ENCODE peak calls at places on chromosomes 4 and X, in four cellular contexts. Y is H9, Z is mesendoderm, G is IMR-90. L is an unnamed sample.

GRCh38 chr4:7692451-7693236 is 247.0 kb downstream of the AFAP1 start:
- DNase-seq in G (no peak), Z (no peak), Y (no peak), L (no peak)

GRCh38 chrX:56564182-56564885 is 907 bp downstream of the UBQLN2 start:
- DNase-seq in Y (no peak), Z (peak; percentile 35), G (peak; percentile 49), L (peak; percentile 37)

GRCh38 chr4:41746440-41747229 is 1.9 kb downstream of the PHOX2B start:
- DNase-seq in Y (peak; percentile 44), Z (peak; percentile 34), G (no peak), L (peak; percentile 63)

GRCh38 chrX:111881715-111882114 is 5.7 kb downstream of the TRPC5OS start:
- DNase-seq in Z (no peak), G (no peak), Y (no peak), L (no peak)

GRCh38 chr4:172706000-172706399 is 462.6 kb upstream of the GALNT7 start:
- DNase-seq in G (no peak), Z (no peak), Y (no peak), L (no peak)

GRCh38 chrX:149045645-149046210 is 459.4 kb downstream of the IDS start:
- DNase-seq in Z (no peak), G (no peak), Y (no peak), L (no peak)

GRCh38 chr4:1414831-1415680 is 8.8 kb upstream of the NKX1-1 start:
- DNase-seq in Y (peak; percentile 38), G (no peak), Z (no peak), L (peak; percentile 60)

GRCh38 chrX:36986231-36986630 is 21.9 kb upstream of the FAM47C start:
- DNase-seq in G (no peak), Z (no peak), Y (peak; percentile 41), L (no peak)

GRCh38 chr4:146095091-146095690 is 80.3 kb upstream of the LSM6 start:
- DNase-seq in Y (no peak), Z (peak; percentile 63), G (peak; percentile 65), L (peak; percentile 5)

GRCh38 chr4:48037117-48037462 is 20.5 kb downstream of the NIPAL1 start:
- DNase-seq in Z (no peak), Y (no peak), G (no peak), L (no peak)
- H3K56ac ChIP-seq in Z (no peak overlapping the region), Y (no peak overlapping the region), G (no peak overlapping the region), L (no peak overlapping the region)

DNA sequence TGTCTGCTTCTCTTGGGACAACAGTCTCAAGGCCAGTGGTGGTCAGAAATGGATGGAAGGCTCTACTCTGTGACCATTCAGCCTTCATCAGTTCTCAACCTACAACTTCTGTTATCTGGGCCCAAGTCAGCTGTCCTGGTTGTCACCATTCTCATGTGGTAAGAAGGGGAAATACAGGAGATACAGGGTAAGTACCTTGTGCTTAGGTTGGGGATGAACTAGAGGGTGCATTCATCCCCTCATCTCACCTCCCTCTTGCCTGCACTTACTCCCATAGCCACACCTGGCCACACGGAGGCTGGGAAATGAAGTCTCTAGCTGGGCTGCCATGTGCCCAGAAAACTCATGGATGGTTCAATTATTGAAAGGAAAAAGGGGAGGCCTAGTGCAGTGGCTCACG is 44.9 kb downstream of the FAM184B start:
- DNase-seq in Z (no peak), Y (no peak), G (no peak), L (no peak)
- H3K56ac ChIP-seq in Z (no peak overlapping the region), Y (no peak overlapping the region), G (no peak overlapping the region), L (no peak overlapping the region)

DNA sequence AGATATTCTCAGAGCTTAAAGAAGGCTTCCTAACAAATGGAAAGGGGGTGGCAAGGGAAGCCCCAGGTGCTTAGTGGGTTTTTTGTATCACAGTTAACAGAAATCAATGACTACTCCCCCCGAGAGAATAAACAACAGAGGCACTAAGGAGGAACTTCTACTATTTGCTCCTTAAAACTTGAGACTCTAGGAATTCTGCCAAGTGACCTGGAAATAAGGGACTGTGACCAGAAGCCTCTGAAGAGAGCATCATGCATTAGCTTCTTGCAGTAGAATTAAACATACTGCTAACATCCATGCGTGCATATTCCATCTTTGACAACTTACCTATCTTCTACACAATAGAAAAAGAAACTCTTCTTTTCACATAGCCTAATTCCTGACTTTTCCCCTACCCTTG is 86.8 kb downstream of the CAMK2D start:
- DNase-seq in G (no peak), Z (no peak), Y (no peak), L (no peak)
- H3K56ac ChIP-seq in G (no peak overlapping the region), Z (no peak overlapping the region), Y (no peak overlapping the region), L (no peak overlapping the region)

GRCh38 chr4:56229947-56230346 is 157.3 kb downstream of the AASDH start:
- DNase-seq in Z (no peak), Y (no peak), G (no peak), L (no peak)
- H3K56ac ChIP-seq in Z (no peak overlapping the region), Y (no peak overlapping the region), G (no peak overlapping the region), L (no peak overlapping the region)

GRCh38 chr4:75036046-75036445 is 103.1 kb downstream of the PARM1 start:
- DNase-seq in Y (no peak), Z (no peak), G (no peak), L (no peak)

GRCh38 chr4:75030028-75030427 is 97.1 kb downstream of the PARM1 start:
- DNase-seq in Z (no peak), G (no peak), Y (no peak), L (no peak)

GRCh38 chr4:75028196-75028854 is 95.4 kb downstream of the PARM1 start:
- DNase-seq in G (no peak), Z (no peak), Y (no peak), L (no peak)

GRCh38 chr4:75030649-75031235 is 97.8 kb downstream of the PARM1 start:
- DNase-seq in Y (no peak), Z (no peak), G (no peak), L (no peak)

GRCh38 chr4:75031746-75032145 is 98.8 kb downstream of the PARM1 start:
- DNase-seq in Y (no peak), Z (no peak), G (no peak), L (no peak)
- H3K56ac ChIP-seq in Y (no peak overlapping the region), Z (no peak overlapping the region), G (no peak overlapping the region), L (no peak overlapping the region)

GRCh38 chr4:70747874-70748273 is 26.1 kb downstream of the RUFY3 start:
- DNase-seq in G (peak; percentile 81), Y (no peak), Z (no peak), L (no peak)
- H3K56ac ChIP-seq in G (no peak overlapping the region), Y (no peak overlapping the region), Z (no peak overlapping the region), L (no peak overlapping the region)

DNA sequence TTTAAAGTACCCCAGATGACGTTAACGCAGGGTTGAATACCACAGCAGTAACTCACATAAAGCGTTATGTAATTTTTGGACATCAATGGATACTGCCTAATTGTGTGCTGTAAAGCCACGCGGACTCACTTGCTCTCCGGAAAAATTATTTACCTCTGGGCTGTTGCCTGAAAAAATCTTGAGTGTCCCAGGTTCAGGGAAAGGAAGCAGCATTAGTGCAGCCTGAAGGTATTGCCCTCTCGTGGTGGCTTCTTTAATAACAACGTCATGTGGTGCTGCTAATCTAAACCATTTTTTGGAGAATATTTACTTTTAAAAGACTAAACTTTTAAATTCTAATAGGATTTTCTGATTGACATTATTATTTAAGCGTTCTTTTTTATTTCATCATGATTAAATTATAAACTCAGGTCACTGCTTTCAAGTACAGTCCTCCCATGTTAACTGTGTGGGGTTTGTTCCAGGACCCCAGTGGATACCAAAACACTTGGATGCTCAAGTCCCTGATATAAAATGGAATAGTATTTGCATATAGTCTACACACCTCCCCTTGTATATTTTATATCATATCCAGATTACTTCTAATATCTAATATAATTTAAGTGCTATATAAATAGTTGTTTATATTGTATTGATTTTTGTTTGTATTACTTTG is 384.8 kb downstream of the FAM133A start:
- DNase-seq in Z (peak; percentile 51), Y (peak; percentile 46), G (no peak), L (no peak)
- H3K56ac ChIP-seq in Z (no peak overlapping the region), Y (no peak overlapping the region), G (no peak overlapping the region), L (no peak overlapping the region)

GRCh38 chr4:81214518-81215218 is 354 bp downstream of the PRKG2 start:
- DNase-seq in G (peak; percentile 25), Z (peak; percentile 57), Y (peak; percentile 58), L (peak; percentile 69)

GRCh38 chr4:81215219-81215892 is at the start of gene PRKG2:
- DNase-seq in Y (peak; percentile 61), G (no peak), Z (peak; percentile 42), L (no peak)

GRCh38 chr4:81217794-81218193 is 2.8 kb upstream of the PRKG2 start:
- DNase-seq in Y (no peak), Z (no peak), G (no peak), L (no peak)

GRCh38 chr4:81214144-81214517 is 891 bp downstream of the PRKG2 start:
- DNase-seq in Z (no peak), Y (no peak), G (no peak), L (no peak)

DNA sequence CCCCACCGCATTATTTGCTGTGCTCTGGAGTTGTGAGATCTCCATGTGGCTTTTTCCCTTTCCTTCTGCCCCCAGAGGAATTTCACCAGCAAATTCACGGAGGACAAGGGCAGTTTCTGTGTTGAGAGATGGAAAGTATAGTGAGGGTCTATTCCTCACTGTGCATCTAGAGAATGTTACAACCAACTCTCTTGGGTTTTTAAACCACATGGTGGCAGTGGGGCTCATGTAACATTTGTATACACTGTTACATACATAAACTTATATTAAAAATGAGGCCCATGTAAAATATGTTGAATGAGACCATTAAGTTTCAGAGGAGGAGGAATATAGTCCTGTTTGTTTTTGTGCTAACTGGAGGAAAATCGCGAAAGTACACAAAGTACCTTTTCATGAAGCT is 914 bp upstream of the PRKG2 start:
- DNase-seq in Y (no peak), Z (no peak), G (no peak), L (no peak)
- H3K56ac ChIP-seq in Y (no peak overlapping the region), Z (no peak overlapping the region), G (no peak overlapping the region), L (no peak overlapping the region)